ENCODE peak calls at places on chromosomes 3 and 15, in eight cellular contexts. One of them, this sample, is unnamed. For H3K36me3 and H3K4me1, the result is how much of the 10 kb centered on the place peaks cover.

GRCh38 chr3:111943533-111943932 is 35.3 kb upstream of the ABHD10 start:
- DNase-seq in SK-N-SH: no peak
- DNase-seq in tibial nerve: no peak
- DNase-seq in right atrium auricular region: no peak
- DNase-seq in astrocyte: no peak
- DNase-seq in GM23248: peak
- DNase-seq in CD8-positive, alpha-beta memory T cell: no peak
- DNase-seq in cardiac muscle cell: no peak
- DNase-seq in this sample: no peak

GRCh38 chr15:68400066-68400456 is 31.9 kb downstream of the ITGA11 start:
- DNase-seq in SK-N-SH: no peak
- DNase-seq in astrocyte: no peak
- DNase-seq in CD8-positive, alpha-beta memory T cell: no peak
- DNase-seq in cardiac muscle cell: no peak
- DNase-seq in GM23248: peak
- DNase-seq in right atrium auricular region: no peak
- DNase-seq in tibial nerve: no peak
- DNase-seq in this sample: no peak

GRCh38 chr15:34621675-34622074 is 38.2 kb upstream of the GOLGA8B start:
- DNase-seq in right atrium auricular region: no peak
- DNase-seq in SK-N-SH: peak
- DNase-seq in GM23248: peak
- DNase-seq in cardiac muscle cell: peak
- DNase-seq in astrocyte: peak
- DNase-seq in CD8-positive, alpha-beta memory T cell: no peak
- DNase-seq in tibial nerve: no peak
- DNase-seq in this sample: no peak

GRCh38 chr3:116939091-116939490 is 229.5 kb downstream of the TUSC7 start:
- DNase-seq in astrocyte: no peak
- DNase-seq in tibial nerve: no peak
- DNase-seq in right atrium auricular region: no peak
- DNase-seq in CD8-positive, alpha-beta memory T cell: no peak
- DNase-seq in cardiac muscle cell: no peak
- DNase-seq in SK-N-SH: no peak
- DNase-seq in GM23248: no peak
- DNase-seq in this sample: no peak

GRCh38 chr15:47367991-47368390 is 349.3 kb upstream of the SEMA6D start:
- DNase-seq in right atrium auricular region: no peak
- DNase-seq in tibial nerve: no peak
- DNase-seq in SK-N-SH: no peak
- DNase-seq in CD8-positive, alpha-beta memory T cell: no peak
- DNase-seq in cardiac muscle cell: no peak
- DNase-seq in GM23248: no peak
- DNase-seq in astrocyte: no peak
- DNase-seq in this sample: no peak

GRCh38 chr15:52503788-52504496 is 24.7 kb downstream of the MYO5A start:
- DNase-seq in CD8-positive, alpha-beta memory T cell: no peak
- DNase-seq in cardiac muscle cell: peak
- DNase-seq in SK-N-SH: no peak
- DNase-seq in GM23248: peak
- DNase-seq in astrocyte: peak
- DNase-seq in right atrium auricular region: no peak
- DNase-seq in tibial nerve: no peak
- DNase-seq in this sample: no peak

GRCh38 chr15:45522931-45523331 is 376 bp upstream of the SLC30A4 start:
- DNase-seq in SK-N-SH: no peak
- DNase-seq in cardiac muscle cell: no peak
- DNase-seq in GM23248: peak
- DNase-seq in right atrium auricular region: no peak
- DNase-seq in tibial nerve: peak
- DNase-seq in astrocyte: peak
- DNase-seq in CD8-positive, alpha-beta memory T cell: no peak
- DNase-seq in this sample: peak

GRCh38 chr3:148631124-148631903 is 66.4 kb upstream of the AGTR1 start:
- DNase-seq in astrocyte: no peak
- DNase-seq in right atrium auricular region: no peak
- DNase-seq in GM23248: peak
- DNase-seq in tibial nerve: no peak
- DNase-seq in SK-N-SH: no peak
- DNase-seq in cardiac muscle cell: no peak
- DNase-seq in CD8-positive, alpha-beta memory T cell: no peak
- DNase-seq in this sample: no peak

GRCh38 chr3:55474213-55474632 is 12.9 kb downstream of the WNT5A start:
- DNase-seq in SK-N-SH: no peak
- DNase-seq in cardiac muscle cell: no peak
- DNase-seq in CD8-positive, alpha-beta memory T cell: no peak
- DNase-seq in tibial nerve: no peak
- DNase-seq in astrocyte: no peak
- DNase-seq in right atrium auricular region: no peak
- DNase-seq in GM23248: no peak
- DNase-seq in this sample: no peak
- H3K36me3 ChIP-seq in SK-N-SH: half or more
- H3K36me3 ChIP-seq in cardiac muscle cell: half or more
- H3K36me3 ChIP-seq in CD8-positive, alpha-beta memory T cell: under half
- H3K36me3 ChIP-seq in tibial nerve: under half
- H3K36me3 ChIP-seq in astrocyte: half or more
- H3K36me3 ChIP-seq in right atrium auricular region: under half
- H3K36me3 ChIP-seq in GM23248: half or more
- H3K36me3 ChIP-seq in this sample: under half

DNA sequence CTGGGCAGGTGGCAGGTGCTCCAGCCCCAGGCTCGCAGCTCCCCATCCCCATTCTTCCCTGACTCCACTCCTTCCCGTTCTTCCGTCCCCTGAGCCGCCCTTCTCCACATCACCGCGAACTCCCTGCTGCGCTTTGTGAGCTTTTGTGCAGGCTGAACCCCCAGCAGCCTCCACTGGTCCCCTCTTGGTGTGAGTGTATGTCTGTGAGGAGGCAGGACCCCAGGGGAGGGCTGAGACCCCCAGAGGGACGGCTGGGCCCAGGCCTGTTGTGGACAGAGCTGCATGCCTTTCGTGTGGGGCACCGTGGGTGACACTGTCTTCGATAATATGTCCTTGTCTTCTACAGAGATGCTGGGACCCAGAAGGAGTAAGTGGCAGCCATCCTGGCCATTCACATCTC is 7.3 kb upstream of the ITIH3 start:
- DNase-seq in astrocyte: no peak
- DNase-seq in GM23248: no peak
- DNase-seq in SK-N-SH: no peak
- DNase-seq in CD8-positive, alpha-beta memory T cell: no peak
- DNase-seq in right atrium auricular region: no peak
- DNase-seq in cardiac muscle cell: no peak
- DNase-seq in tibial nerve: no peak
- DNase-seq in this sample: no peak
- H3K4me1 ChIP-seq in astrocyte: under half
- H3K4me1 ChIP-seq in GM23248: under half
- H3K4me1 ChIP-seq in SK-N-SH: under half
- H3K4me1 ChIP-seq in CD8-positive, alpha-beta memory T cell: under half
- H3K4me1 ChIP-seq in right atrium auricular region: under half
- H3K4me1 ChIP-seq in cardiac muscle cell: under half
- H3K4me1 ChIP-seq in tibial nerve: under half
- H3K4me1 ChIP-seq in this sample: under half

GRCh38 chr15:60584355-60585023 is 105.5 kb upstream of the ICE2 start:
- DNase-seq in astrocyte: no peak
- DNase-seq in right atrium auricular region: no peak
- DNase-seq in CD8-positive, alpha-beta memory T cell: no peak
- DNase-seq in SK-N-SH: no peak
- DNase-seq in GM23248: peak
- DNase-seq in cardiac muscle cell: no peak
- DNase-seq in tibial nerve: no peak
- DNase-seq in this sample: peak
- H3K27ac ChIP-seq in astrocyte: no peak
- H3K27ac ChIP-seq in right atrium auricular region: no peak
- H3K27ac ChIP-seq in CD8-positive, alpha-beta memory T cell: peak
- H3K27ac ChIP-seq in SK-N-SH: no peak
- H3K27ac ChIP-seq in GM23248: no peak
- H3K27ac ChIP-seq in cardiac muscle cell: no peak
- H3K27ac ChIP-seq in tibial nerve: no peak
- H3K27ac ChIP-seq in this sample: peak

GRCh38 chr3:15241341-15241740 is 35.3 kb downstream of the CAPN7 start:
- DNase-seq in CD8-positive, alpha-beta memory T cell: peak
- DNase-seq in SK-N-SH: no peak
- DNase-seq in tibial nerve: no peak
- DNase-seq in cardiac muscle cell: peak
- DNase-seq in GM23248: peak
- DNase-seq in right atrium auricular region: no peak
- DNase-seq in astrocyte: no peak
- DNase-seq in this sample: no peak
- H3K36me3 ChIP-seq in CD8-positive, alpha-beta memory T cell: under half
- H3K36me3 ChIP-seq in SK-N-SH: half or more
- H3K36me3 ChIP-seq in tibial nerve: under half
- H3K36me3 ChIP-seq in cardiac muscle cell: half or more
- H3K36me3 ChIP-seq in GM23248: half or more
- H3K36me3 ChIP-seq in right atrium auricular region: half or more
- H3K36me3 ChIP-seq in astrocyte: half or more
- H3K36me3 ChIP-seq in this sample: under half

DNA sequence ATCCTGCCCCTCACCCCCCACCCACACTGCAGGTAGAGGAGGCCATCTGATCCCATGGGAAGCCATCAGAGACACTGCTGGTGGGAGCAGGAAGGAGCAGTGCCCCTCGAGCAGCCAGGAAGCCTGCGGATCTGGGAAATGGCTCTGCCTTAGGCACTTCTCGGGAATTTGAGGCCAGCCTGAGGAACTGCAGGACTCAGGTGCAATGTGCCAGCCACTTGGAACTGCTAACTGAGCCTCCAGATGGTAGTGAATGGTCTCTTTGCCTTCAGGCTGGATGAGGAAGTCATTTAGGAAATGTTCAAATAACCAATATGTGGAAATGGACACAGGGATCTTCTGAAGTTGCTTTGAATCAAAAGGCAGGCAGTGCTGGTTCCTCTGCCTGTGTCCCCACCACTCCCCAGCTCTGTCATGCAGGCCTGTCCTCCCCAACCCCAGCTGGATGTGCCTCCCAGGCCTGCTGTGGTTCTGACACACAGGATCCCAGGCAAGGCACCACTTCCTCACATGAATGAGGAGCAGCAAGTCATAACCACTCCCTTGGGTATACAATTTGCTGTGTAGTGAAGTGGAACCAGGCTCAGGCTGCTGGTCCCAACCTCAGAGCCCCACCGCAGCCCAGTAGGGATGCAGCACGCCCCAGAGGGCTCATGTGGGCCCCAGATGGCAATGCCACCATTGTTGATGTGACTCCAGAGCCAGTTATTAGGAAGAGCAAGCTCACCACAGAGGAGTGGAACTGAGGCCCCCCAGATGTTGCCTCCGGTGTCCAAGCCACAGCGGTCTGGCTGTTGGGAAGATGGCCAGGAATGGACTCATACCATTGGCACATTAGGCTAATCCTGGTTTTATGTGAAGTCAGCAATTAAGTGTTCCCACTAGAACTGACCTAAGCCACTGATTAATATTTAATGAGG is 46.5 kb upstream of the LIMD1 start:
- DNase-seq in cardiac muscle cell: peak
- DNase-seq in SK-N-SH: peak
- DNase-seq in astrocyte: peak
- DNase-seq in GM23248: peak
- DNase-seq in right atrium auricular region: peak
- DNase-seq in CD8-positive, alpha-beta memory T cell: no peak
- DNase-seq in tibial nerve: no peak
- DNase-seq in this sample: no peak
- H3K4me1 ChIP-seq in cardiac muscle cell: under half
- H3K4me1 ChIP-seq in SK-N-SH: under half
- H3K4me1 ChIP-seq in astrocyte: under half
- H3K4me1 ChIP-seq in GM23248: half or more
- H3K4me1 ChIP-seq in right atrium auricular region: half or more
- H3K4me1 ChIP-seq in CD8-positive, alpha-beta memory T cell: under half
- H3K4me1 ChIP-seq in tibial nerve: half or more
- H3K4me1 ChIP-seq in this sample: under half

GRCh38 chr15:64635486-64635815 is 139.9 kb downstream of the RBPMS2 start:
- DNase-seq in GM23248: peak
- DNase-seq in CD8-positive, alpha-beta memory T cell: no peak
- DNase-seq in cardiac muscle cell: peak
- DNase-seq in tibial nerve: no peak
- DNase-seq in right atrium auricular region: peak
- DNase-seq in astrocyte: peak
- DNase-seq in SK-N-SH: peak
- DNase-seq in this sample: no peak
- H3K27ac ChIP-seq in GM23248: peak
- H3K27ac ChIP-seq in CD8-positive, alpha-beta memory T cell: no peak
- H3K27ac ChIP-seq in cardiac muscle cell: peak
- H3K27ac ChIP-seq in tibial nerve: peak
- H3K27ac ChIP-seq in right atrium auricular region: peak
- H3K27ac ChIP-seq in astrocyte: peak
- H3K27ac ChIP-seq in SK-N-SH: peak
- H3K27ac ChIP-seq in this sample: peak

GRCh38 chr3:99250272-99250671 is 348.8 kb upstream of the DCBLD2 start:
- DNase-seq in CD8-positive, alpha-beta memory T cell: no peak
- DNase-seq in GM23248: peak
- DNase-seq in tibial nerve: no peak
- DNase-seq in cardiac muscle cell: no peak
- DNase-seq in right atrium auricular region: no peak
- DNase-seq in astrocyte: peak
- DNase-seq in SK-N-SH: no peak
- DNase-seq in this sample: no peak
- H3K36me3 ChIP-seq in CD8-positive, alpha-beta memory T cell: under half
- H3K36me3 ChIP-seq in GM23248: under half
- H3K36me3 ChIP-seq in tibial nerve: under half
- H3K36me3 ChIP-seq in cardiac muscle cell: under half
- H3K36me3 ChIP-seq in right atrium auricular region: under half
- H3K36me3 ChIP-seq in astrocyte: under half
- H3K36me3 ChIP-seq in SK-N-SH: under half
- H3K36me3 ChIP-seq in this sample: under half

DNA sequence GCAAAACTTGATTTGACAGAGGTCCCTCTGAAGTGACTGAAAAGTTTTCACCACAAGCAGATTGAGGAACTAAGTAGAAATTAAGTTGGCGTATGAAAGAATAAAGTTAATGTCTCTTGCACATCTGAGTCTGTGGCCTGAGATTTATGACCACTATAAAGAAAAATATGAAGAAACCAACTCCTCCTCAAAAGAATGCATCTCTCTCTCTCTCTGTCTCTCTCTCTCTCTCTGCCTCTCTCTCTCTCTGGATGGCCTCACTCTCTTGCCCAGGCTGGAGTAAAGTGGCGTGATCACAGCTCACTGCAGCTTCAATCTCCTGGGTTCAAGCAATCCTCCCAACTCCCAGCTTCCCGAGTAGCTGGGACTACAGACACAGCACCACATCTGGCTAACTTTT is 55.2 kb downstream of the RPL22L1 start:
- DNase-seq in astrocyte: no peak
- DNase-seq in tibial nerve: no peak
- DNase-seq in SK-N-SH: no peak
- DNase-seq in cardiac muscle cell: no peak
- DNase-seq in right atrium auricular region: no peak
- DNase-seq in GM23248: no peak
- DNase-seq in CD8-positive, alpha-beta memory T cell: no peak
- DNase-seq in this sample: no peak
- H3K4me1 ChIP-seq in astrocyte: under half
- H3K4me1 ChIP-seq in tibial nerve: under half
- H3K4me1 ChIP-seq in SK-N-SH: under half
- H3K4me1 ChIP-seq in cardiac muscle cell: under half
- H3K4me1 ChIP-seq in right atrium auricular region: under half
- H3K4me1 ChIP-seq in GM23248: under half
- H3K4me1 ChIP-seq in CD8-positive, alpha-beta memory T cell: under half
- H3K4me1 ChIP-seq in this sample: under half